ENCODE peak calls at places on chromosomes 3 and 15, in four cellular contexts. One of them, this sample, is unnamed. For H3K27me3, the result is how much of the 10 kb centered on the place peaks cover.

GRCh38 chr3:69009559-69010410 is 3.7 kb downstream of the EOGT start:
- DNase-seq in cardiac muscle cell: peak
- DNase-seq in GM23338: peak
- DNase-seq in CD4-positive, alpha-beta T cell: no peak
- DNase-seq in this sample: no peak

GRCh38 chr15:40565333-40566238 is 744 bp upstream of the CCDC32 start:
- DNase-seq in cardiac muscle cell: no peak
- DNase-seq in GM23338: no peak
- DNase-seq in CD4-positive, alpha-beta T cell: no peak
- DNase-seq in this sample: no peak

GRCh38 chr3:130849111-130849552 is 44.8 kb upstream of the ATP2C1 start:
- DNase-seq in cardiac muscle cell: no peak
- DNase-seq in GM23338: no peak
- DNase-seq in CD4-positive, alpha-beta T cell: no peak
- DNase-seq in this sample: no peak

GRCh38 chr15:89662893-89663673 is 7.8 kb upstream of the KIF7 start:
- DNase-seq in cardiac muscle cell: peak
- DNase-seq in GM23338: peak
- DNase-seq in CD4-positive, alpha-beta T cell: no peak
- DNase-seq in this sample: peak

GRCh38 chr3:58691997-58692396 is 25.4 kb upstream of the FAM3D start:
- DNase-seq in cardiac muscle cell: peak
- DNase-seq in GM23338: peak
- DNase-seq in CD4-positive, alpha-beta T cell: no peak
- DNase-seq in this sample: no peak

GRCh38 chr15:57550640-57551039 is 41.1 kb upstream of the MYZAP start:
- DNase-seq in cardiac muscle cell: no peak
- DNase-seq in GM23338: no peak
- DNase-seq in CD4-positive, alpha-beta T cell: no peak
- DNase-seq in this sample: no peak

GRCh38 chr3:153289334-153289808 is 127.3 kb downstream of the RAP2B start:
- DNase-seq in cardiac muscle cell: no peak
- DNase-seq in GM23338: no peak
- DNase-seq in CD4-positive, alpha-beta T cell: no peak
- DNase-seq in this sample: peak

GRCh38 chr15:64979252-64979710 is 10.4 kb downstream of the SPG21 start:
- DNase-seq in cardiac muscle cell: no peak
- DNase-seq in GM23338: peak
- DNase-seq in CD4-positive, alpha-beta T cell: no peak
- DNase-seq in this sample: no peak

GRCh38 chr3:133831966-133832801 is 26.6 kb downstream of the SRPRB start:
- DNase-seq in cardiac muscle cell: no peak
- DNase-seq in GM23338: peak
- DNase-seq in CD4-positive, alpha-beta T cell: no peak
- DNase-seq in this sample: no peak

GRCh38 chr3:133829310-133829707 is 23.7 kb downstream of the SRPRB start:
- DNase-seq in cardiac muscle cell: no peak
- DNase-seq in GM23338: no peak
- DNase-seq in CD4-positive, alpha-beta T cell: no peak
- DNase-seq in this sample: no peak

GRCh38 chr3:133828576-133829309 is 23.1 kb downstream of the SRPRB start:
- DNase-seq in cardiac muscle cell: no peak
- DNase-seq in GM23338: peak
- DNase-seq in CD4-positive, alpha-beta T cell: no peak
- DNase-seq in this sample: no peak

GRCh38 chr3:133827684-133828083 is 22.1 kb downstream of the SRPRB start:
- DNase-seq in cardiac muscle cell: no peak
- DNase-seq in GM23338: no peak
- DNase-seq in CD4-positive, alpha-beta T cell: no peak
- DNase-seq in this sample: no peak

GRCh38 chr3:133830071-133830470 is 24.5 kb downstream of the SRPRB start:
- DNase-seq in cardiac muscle cell: no peak
- DNase-seq in GM23338: no peak
- DNase-seq in CD4-positive, alpha-beta T cell: no peak
- DNase-seq in this sample: no peak
- TF ChIP-seq CTCF in cardiac muscle cell: no peak
- TF ChIP-seq CTCF in GM23338: no peak
- TF ChIP-seq CTCF in CD4-positive, alpha-beta T cell: no peak
- TF ChIP-seq CTCF in this sample: no peak

DNA sequence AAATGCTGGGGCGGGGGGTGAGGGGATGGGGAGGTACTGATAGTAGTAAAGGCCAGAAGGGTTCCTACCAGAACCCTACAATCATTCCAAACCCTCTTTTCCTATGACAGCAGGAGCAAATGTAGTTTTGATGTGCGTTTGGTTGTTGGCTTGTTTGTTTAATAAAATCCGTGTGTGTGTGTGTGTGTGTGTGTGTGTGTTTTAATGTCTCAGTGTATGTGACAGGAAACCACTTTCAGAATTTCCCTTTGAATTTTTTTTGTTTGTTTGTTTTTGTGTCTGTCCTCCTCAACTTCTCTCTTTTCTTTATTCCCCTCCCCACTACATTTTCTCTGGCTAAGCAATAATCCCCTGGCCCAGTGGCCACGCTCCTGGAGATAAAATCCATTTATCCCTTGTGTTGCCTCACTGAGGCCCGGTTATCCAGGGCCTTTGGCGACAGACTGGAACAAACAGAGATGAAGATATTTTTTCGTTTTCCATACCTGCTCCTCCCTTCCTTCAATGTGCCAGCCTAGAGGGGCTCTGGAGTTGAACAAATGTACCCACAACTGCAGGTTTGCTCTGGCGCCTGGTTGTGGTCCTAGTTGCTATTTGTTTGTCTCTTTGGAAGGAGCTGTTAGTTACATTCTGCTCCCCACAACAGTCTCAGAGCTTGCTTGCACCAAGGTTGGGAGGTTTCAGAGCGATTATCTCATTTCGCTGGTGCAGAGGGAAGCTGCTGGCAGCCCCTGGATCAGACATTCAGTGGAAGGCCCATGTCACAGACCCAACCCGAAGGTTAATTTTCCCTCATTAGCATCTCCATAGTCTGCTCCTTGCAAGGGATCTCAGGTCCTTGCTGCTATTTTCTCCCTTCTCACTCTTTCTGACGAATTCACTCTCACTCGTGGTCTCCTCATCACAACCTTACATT is 17.9 kb downstream of the NR2F2 start:
- DNase-seq in cardiac muscle cell: no peak
- DNase-seq in GM23338: peak
- DNase-seq in CD4-positive, alpha-beta T cell: no peak
- DNase-seq in this sample: no peak
- H3K27me3 ChIP-seq in cardiac muscle cell: half or more
- H3K27me3 ChIP-seq in GM23338: half or more
- H3K27me3 ChIP-seq in CD4-positive, alpha-beta T cell: half or more
- H3K27me3 ChIP-seq in this sample: under half

GRCh38 chr3:42595682-42596081 is 4.8 kb upstream of the NKTR start:
- DNase-seq in cardiac muscle cell: no peak
- DNase-seq in GM23338: no peak
- DNase-seq in CD4-positive, alpha-beta T cell: no peak
- DNase-seq in this sample: no peak

GRCh38 chr3:42602961-42603360 is 2.5 kb downstream of the NKTR start:
- DNase-seq in cardiac muscle cell: no peak
- DNase-seq in GM23338: no peak
- DNase-seq in CD4-positive, alpha-beta T cell: no peak
- DNase-seq in this sample: no peak

GRCh38 chr3:42601898-42602581 is 1.6 kb downstream of the NKTR start:
- DNase-seq in cardiac muscle cell: no peak
- DNase-seq in GM23338: peak
- DNase-seq in CD4-positive, alpha-beta T cell: no peak
- DNase-seq in this sample: no peak

GRCh38 chr3:42600958-42601675 is 631 bp downstream of the NKTR start:
- DNase-seq in cardiac muscle cell: peak
- DNase-seq in GM23338: peak
- DNase-seq in CD4-positive, alpha-beta T cell: peak
- DNase-seq in this sample: no peak

GRCh38 chr3:42600111-42600957 is at the start of gene NKTR:
- DNase-seq in cardiac muscle cell: peak
- DNase-seq in GM23338: peak
- DNase-seq in CD4-positive, alpha-beta T cell: peak
- DNase-seq in this sample: peak
- TF ChIP-seq CTCF in cardiac muscle cell: no peak
- TF ChIP-seq CTCF in GM23338: no peak
- TF ChIP-seq CTCF in CD4-positive, alpha-beta T cell: no peak
- TF ChIP-seq CTCF in this sample: no peak

GRCh38 chr15:45471151-45471550 is 51.4 kb downstream of the SLC30A4 start:
- DNase-seq in cardiac muscle cell: no peak
- DNase-seq in GM23338: no peak
- DNase-seq in CD4-positive, alpha-beta T cell: no peak
- DNase-seq in this sample: no peak

GRCh38 chr15:45473068-45473467 is 49.5 kb downstream of the SLC30A4 start:
- DNase-seq in cardiac muscle cell: no peak
- DNase-seq in GM23338: no peak
- DNase-seq in CD4-positive, alpha-beta T cell: no peak
- DNase-seq in this sample: no peak

GRCh38 chr15:45476395-45476794 is 46.2 kb downstream of the SLC30A4 start:
- DNase-seq in cardiac muscle cell: no peak
- DNase-seq in GM23338: no peak
- DNase-seq in CD4-positive, alpha-beta T cell: no peak
- DNase-seq in this sample: no peak

GRCh38 chr15:45469429-45469828 is 53.1 kb downstream of the SLC30A4 start:
- DNase-seq in cardiac muscle cell: no peak
- DNase-seq in GM23338: peak
- DNase-seq in CD4-positive, alpha-beta T cell: no peak
- DNase-seq in this sample: no peak

DNA sequence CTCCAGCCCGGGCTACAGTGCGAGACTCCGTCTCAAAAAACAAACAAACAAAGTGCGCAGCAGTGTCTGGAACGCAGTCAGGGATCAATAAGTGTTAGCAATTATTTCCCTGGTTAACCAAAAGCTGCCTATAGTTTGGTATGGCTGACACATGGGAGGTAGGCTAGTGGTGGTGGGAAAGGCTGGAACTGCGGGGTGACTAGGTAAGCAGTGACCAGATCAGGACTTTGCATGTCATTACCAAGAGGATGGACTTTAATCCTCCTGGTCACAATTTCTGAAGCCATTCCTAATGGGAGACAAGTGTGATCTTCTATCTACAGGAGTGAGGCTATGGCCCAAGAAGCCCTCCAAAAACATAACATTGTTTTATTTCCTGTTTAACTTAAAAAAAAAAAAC is 47.8 kb downstream of the SLC30A4 start:
- DNase-seq in cardiac muscle cell: no peak
- DNase-seq in GM23338: no peak
- DNase-seq in CD4-positive, alpha-beta T cell: no peak
- DNase-seq in this sample: no peak
- H3K27me3 ChIP-seq in cardiac muscle cell: under half
- H3K27me3 ChIP-seq in GM23338: half or more
- H3K27me3 ChIP-seq in CD4-positive, alpha-beta T cell: under half
- H3K27me3 ChIP-seq in this sample: under half

GRCh38 chr3:141095546-141095937 is 44.4 kb downstream of the SPSB4 start:
- DNase-seq in cardiac muscle cell: no peak
- DNase-seq in GM23338: no peak
- DNase-seq in CD4-positive, alpha-beta T cell: no peak
- DNase-seq in this sample: no peak
- TF ChIP-seq CTCF in cardiac muscle cell: no peak
- TF ChIP-seq CTCF in GM23338: no peak
- TF ChIP-seq CTCF in CD4-positive, alpha-beta T cell: no peak
- TF ChIP-seq CTCF in this sample: no peak

GRCh38 chr3:14503706-14504065 is 36.5 kb downstream of the GRIP2 start:
- DNase-seq in cardiac muscle cell: no peak
- DNase-seq in GM23338: no peak
- DNase-seq in CD4-positive, alpha-beta T cell: no peak
- DNase-seq in this sample: no peak
- H3K27me3 ChIP-seq in cardiac muscle cell: under half
- H3K27me3 ChIP-seq in GM23338: under half
- H3K27me3 ChIP-seq in CD4-positive, alpha-beta T cell: under half
- H3K27me3 ChIP-seq in this sample: under half

GRCh38 chr3:38150780-38151528 is 12.5 kb downstream of the MYD88 start:
- DNase-seq in cardiac muscle cell: no peak
- DNase-seq in GM23338: peak
- DNase-seq in CD4-positive, alpha-beta T cell: no peak
- DNase-seq in this sample: no peak
- TF ChIP-seq CTCF in cardiac muscle cell: no peak
- TF ChIP-seq CTCF in GM23338: peak
- TF ChIP-seq CTCF in CD4-positive, alpha-beta T cell: no peak
- TF ChIP-seq CTCF in this sample: no peak

GRCh38 chr3:62365311-62366092 is 7.8 kb downstream of the FEZF2 start:
- DNase-seq in cardiac muscle cell: no peak
- DNase-seq in GM23338: peak
- DNase-seq in CD4-positive, alpha-beta T cell: no peak
- DNase-seq in this sample: no peak

GRCh38 chr3:62363275-62363674 is 10.1 kb downstream of the FEZF2 start:
- DNase-seq in cardiac muscle cell: no peak
- DNase-seq in GM23338: no peak
- DNase-seq in CD4-positive, alpha-beta T cell: no peak
- DNase-seq in this sample: no peak

GRCh38 chr3:62368705-62369475 is 4.5 kb downstream of the FEZF2 start:
- DNase-seq in cardiac muscle cell: no peak
- DNase-seq in GM23338: peak
- DNase-seq in CD4-positive, alpha-beta T cell: no peak
- DNase-seq in this sample: no peak

GRCh38 chr3:62367735-62368704 is 5.3 kb downstream of the FEZF2 start:
- DNase-seq in cardiac muscle cell: no peak
- DNase-seq in GM23338: peak
- DNase-seq in CD4-positive, alpha-beta T cell: no peak
- DNase-seq in this sample: no peak

DNA sequence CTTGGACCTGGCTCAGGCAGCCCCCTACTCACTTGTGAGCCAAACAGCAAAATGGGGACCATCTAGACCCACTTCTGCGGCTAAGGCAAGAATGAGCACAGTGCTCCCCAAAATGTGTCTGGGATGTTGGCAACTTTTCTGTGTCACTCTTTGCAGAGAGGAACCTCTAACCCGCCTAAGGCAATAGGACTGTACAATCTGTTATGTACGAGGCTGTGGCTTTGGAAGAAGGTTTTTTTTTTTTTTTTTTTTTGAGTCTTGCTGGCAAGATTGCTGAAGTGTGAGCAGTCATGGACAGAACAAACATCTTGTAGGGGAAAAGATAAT is 7.3 kb downstream of the FEZF2 start:
- DNase-seq in cardiac muscle cell: no peak
- DNase-seq in GM23338: no peak
- DNase-seq in CD4-positive, alpha-beta T cell: no peak
- DNase-seq in this sample: no peak
- H3K27me3 ChIP-seq in cardiac muscle cell: half or more
- H3K27me3 ChIP-seq in GM23338: half or more
- H3K27me3 ChIP-seq in CD4-positive, alpha-beta T cell: under half
- H3K27me3 ChIP-seq in this sample: half or more